ENCODE peak calls at places on chromosomes 12 and 14, in ten cellular contexts. L, M, Q, T, H, F, X, A, V and E are unnamed samples.

GRCh38 chr14:91303091-91303923 is 58.8 kb upstream of the GPR68 start:
- DNase-seq in L (no peak), M (peak), Q (no peak), T (no peak), H (peak), F (peak), X (no peak), A (peak), V (no peak), E (no peak)

GRCh38 chr14:104420990-104421389 is 158.6 kb upstream of the C14orf180 start:
- DNase-seq in L (no peak), M (no peak), Q (no peak), T (no peak), H (no peak), F (no peak), X (no peak), A (no peak), V (no peak), E (no peak)

GRCh38 chr12:108821407-108822397 is 35.7 kb downstream of the SSH1 start:
- DNase-seq in L (no peak), M (no peak), Q (no peak), T (no peak), H (no peak), F (no peak), X (no peak), A (no peak), V (no peak), E (no peak)

GRCh38 chr12:27524839-27525238 is 833 bp downstream of the PPFIBP1 start:
- DNase-seq in L (peak), M (peak), Q (no peak), T (no peak), H (no peak), F (peak), X (no peak), A (no peak), V (no peak), E (no peak)

GRCh38 chr14:90419200-90419599 is 22.4 kb downstream of the CALM1 start:
- DNase-seq in L (peak), M (peak), Q (peak), T (peak), H (no peak), F (peak), X (peak), A (no peak), V (peak), E (peak)

GRCh38 chr12:114306646-114307045 is 99.3 kb downstream of the TBX5 start:
- DNase-seq in L (no peak), M (no peak), Q (no peak), T (no peak), H (no peak), F (no peak), X (no peak), A (no peak), V (no peak), E (no peak)

GRCh38 chr12:119014368-119014767 is 33.0 kb downstream of the SRRM4 start:
- DNase-seq in L (no peak), M (no peak), Q (no peak), T (no peak), H (no peak), F (no peak), X (no peak), A (no peak), V (no peak), E (no peak)

GRCh38 chr12:65943388-65944137 is 119.3 kb downstream of the HMGA2 start:
- DNase-seq in L (no peak), M (no peak), Q (no peak), T (no peak), H (no peak), F (no peak), X (no peak), A (no peak), V (no peak), E (no peak)

DNA sequence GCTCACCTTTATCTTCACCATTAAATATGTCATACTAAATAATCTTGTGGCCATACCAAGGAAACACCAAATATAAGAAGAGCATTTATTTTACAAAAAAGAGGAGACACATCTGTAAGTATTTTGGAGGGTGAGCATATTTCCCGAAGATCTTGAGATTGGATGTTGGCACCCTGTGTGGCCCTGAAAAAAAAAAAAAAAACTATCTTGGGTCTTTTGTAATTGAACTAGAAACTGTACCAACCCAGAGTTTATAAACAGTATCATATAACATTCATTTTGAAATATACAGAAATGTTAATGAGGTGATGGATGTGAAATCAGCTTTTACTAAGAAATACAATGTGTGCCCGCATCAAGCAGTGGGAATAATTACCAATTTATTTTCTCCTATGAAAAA is 104.0 kb upstream of the FRMD6 start:
- DNase-seq in L (no peak), M (no peak), Q (no peak), T (no peak), H (no peak), F (no peak), X (no peak), A (no peak), V (no peak), E (no peak)
- H3K27ac ChIP-seq in L (peak), M (peak), Q (peak), T (peak), H (no peak), F (peak), X (peak), A (no peak), V (peak), E (no peak)

GRCh38 chr14:23579739-23580138 is 1.1 kb upstream of the JPH4 start:
- DNase-seq in L (no peak), M (no peak), Q (no peak), T (no peak), H (no peak), F (no peak), X (no peak), A (no peak), V (no peak), E (no peak)

GRCh38 chr14:23579311-23579630 is 681 bp upstream of the JPH4 start:
- DNase-seq in L (no peak), M (no peak), Q (no peak), T (no peak), H (no peak), F (no peak), X (no peak), A (no peak), V (no peak), E (no peak)

GRCh38 chr14:23577004-23577681 is 1.4 kb downstream of the JPH4 start:
- DNase-seq in L (no peak), M (no peak), Q (no peak), T (peak), H (no peak), F (no peak), X (no peak), A (no peak), V (peak), E (peak)

GRCh38 chr14:23578560-23579310 is at the start of gene JPH4:
- DNase-seq in L (no peak), M (no peak), Q (no peak), T (no peak), H (no peak), F (no peak), X (no peak), A (no peak), V (peak), E (no peak)

GRCh38 chr14:23577710-23578392 is 739 bp downstream of the JPH4 start:
- DNase-seq in L (no peak), M (no peak), Q (no peak), T (no peak), H (no peak), F (no peak), X (no peak), A (no peak), V (no peak), E (no peak)
- H3K4me3 ChIP-seq in L (no peak), M (no peak), Q (no peak), T (no peak), H (peak), F (no peak), X (peak), A (no peak), V (peak), E (no peak)

GRCh38 chr12:69527506-69528272 is 57.5 kb downstream of the FRS2 start:
- DNase-seq in L (no peak), M (no peak), Q (no peak), T (no peak), H (no peak), F (peak), X (no peak), A (no peak), V (no peak), E (no peak)

GRCh38 chr12:69523433-69524330 is 53.5 kb downstream of the FRS2 start:
- DNase-seq in L (no peak), M (no peak), Q (no peak), T (no peak), H (no peak), F (no peak), X (no peak), A (no peak), V (no peak), E (no peak)

GRCh38 chr12:69524755-69525509 is 54.7 kb downstream of the FRS2 start:
- DNase-seq in L (no peak), M (no peak), Q (no peak), T (no peak), H (no peak), F (no peak), X (no peak), A (no peak), V (no peak), E (no peak)

GRCh38 chr12:69524331-69524630 is 54.1 kb downstream of the FRS2 start:
- DNase-seq in L (no peak), M (no peak), Q (no peak), T (no peak), H (no peak), F (no peak), X (no peak), A (no peak), V (no peak), E (no peak)

DNA sequence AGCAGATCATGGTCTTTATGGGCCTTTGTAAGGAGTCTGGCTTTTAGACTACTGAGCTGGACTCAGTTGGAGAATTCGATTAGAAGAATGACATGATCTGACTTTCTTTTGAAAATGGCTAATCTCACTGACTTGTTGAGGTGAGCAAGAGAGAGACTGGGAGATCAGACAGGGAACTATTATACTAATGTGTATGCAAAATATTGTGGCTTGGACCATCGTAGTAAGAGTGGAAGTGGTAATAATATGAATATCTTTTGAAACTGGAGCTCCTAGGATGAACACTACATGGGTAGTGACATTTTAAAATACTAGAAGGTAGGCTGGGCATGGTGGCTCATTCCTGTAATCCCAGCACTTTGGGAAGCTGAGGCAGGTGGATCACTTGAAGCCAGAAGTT is 56.2 kb upstream of the CCT2 start:
- DNase-seq in L (no peak), M (no peak), Q (no peak), T (no peak), H (no peak), F (no peak), X (no peak), A (no peak), V (no peak), E (no peak)
- H3K27ac ChIP-seq in L (peak), M (no peak), Q (no peak), T (peak), H (no peak), F (no peak), X (peak), A (no peak), V (peak), E (no peak)

GRCh38 chr14:56730468-56731145 is 79.7 kb downstream of the OTX2 start:
- DNase-seq in L (no peak), M (no peak), Q (no peak), T (no peak), H (no peak), F (no peak), X (no peak), A (no peak), V (no peak), E (no peak)
- H3K4me3 ChIP-seq in L (no peak), M (no peak), Q (no peak), T (no peak), H (no peak), F (no peak), X (no peak), A (no peak), V (no peak), E (no peak)

DNA sequence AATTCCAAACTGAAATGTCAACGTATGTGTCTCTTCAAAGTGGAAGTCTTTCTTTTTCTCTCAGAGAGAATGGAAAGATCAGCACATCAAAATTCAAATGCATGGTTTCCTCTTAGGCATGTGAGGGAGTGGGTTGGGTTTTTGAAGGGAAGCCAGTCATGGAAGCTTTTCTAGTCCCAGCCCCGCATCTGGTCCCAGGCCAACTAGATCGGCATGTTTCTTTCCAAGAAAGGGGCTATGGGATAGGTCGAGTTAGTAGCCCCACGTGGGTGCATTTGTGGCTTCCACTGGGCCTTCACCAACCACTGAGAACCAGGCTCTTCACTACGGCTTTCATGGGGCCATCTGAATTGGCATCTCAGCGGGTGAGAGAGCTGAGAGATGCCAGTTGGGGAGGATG is 6.6 kb downstream of the C1S start:
- DNase-seq in L (no peak), M (no peak), Q (no peak), T (no peak), H (no peak), F (no peak), X (no peak), A (no peak), V (no peak), E (no peak)
- H3K27ac ChIP-seq in L (peak), M (no peak), Q (no peak), T (no peak), H (no peak), F (no peak), X (no peak), A (no peak), V (no peak), E (no peak)